ENCODE peak calls at places on chromosome 5, in six cellular contexts. H is breast epithelium, D is ureter, J is NCI-H2081, Z is NCI-H1694 treated with DMSO at 0.1 percent for 48 hours, S is psoas muscle. V is an unnamed sample.

GRCh38 chr5:35246928-35247644 is 16.8 kb upstream of the PRLR start:
- DNase-seq in H (no peak), D (peak), J (no peak), Z (no peak), S (no peak), V (no peak)

GRCh38 chr5:160479926-160480325 is 58.3 kb downstream of the PTTG1 start:
- DNase-seq in H (no peak), D (no peak), J (no peak), Z (no peak), S (no peak), V (no peak)

GRCh38 chr5:143533978-143534763 is 130.7 kb upstream of the NR3C1 start:
- DNase-seq in H (no peak), D (no peak), J (no peak), Z (no peak), S (no peak), V (no peak)

GRCh38 chr5:543755-544674 is 19.8 kb upstream of the SLC9A3 start:
- DNase-seq in H (no peak), D (no peak), J (no peak), Z (no peak), S (peak), V (no peak)

GRCh38 chr5:15452030-15452429 is 48.0 kb upstream of the FBXL7 start:
- DNase-seq in H (no peak), D (no peak), J (no peak), Z (no peak), S (no peak), V (no peak)

GRCh38 chr5:156414381-156414780 is 87.4 kb downstream of the SGCD start:
- DNase-seq in H (no peak), D (no peak), J (no peak), Z (peak), S (no peak), V (no peak)

GRCh38 chr5:73160239-73160671 is 12.7 kb upstream of the TMEM174 start:
- DNase-seq in H (no peak), D (no peak), J (no peak), Z (no peak), S (no peak), V (no peak)

GRCh38 chr5:431001-431710 is 11.8 kb upstream of the EXOC3 start:
- DNase-seq in H (no peak), D (no peak), J (peak), Z (peak), S (no peak), V (peak)

GRCh38 chr5:40497573-40497972 is 182.1 kb upstream of the PTGER4 start:
- DNase-seq in H (no peak), D (no peak), J (no peak), Z (no peak), S (no peak), V (no peak)

GRCh38 chr5:139808481-139809330 is 13.1 kb downstream of the PSD2 start:
- DNase-seq in H (no peak), D (no peak), J (no peak), Z (no peak), S (no peak), V (no peak)

GRCh38 chr5:52051759-52052158 is 668.5 kb downstream of the ISL1 start:
- DNase-seq in H (no peak), D (no peak), J (no peak), Z (no peak), S (no peak), V (no peak)

GRCh38 chr5:172454355-172455086 is at the start of gene SH3PXD2B:
- DNase-seq in H (no peak), D (peak), J (peak), Z (peak), S (peak), V (peak)

GRCh38 chr5:322281-322941 is 897 bp downstream of the AHRR start:
- DNase-seq in H (no peak), D (no peak), J (no peak), Z (no peak), S (no peak), V (no peak)

GRCh38 chr5:103041071-103041676 is 78.8 kb downstream of the GIN1 start:
- DNase-seq in H (no peak), D (no peak), J (peak), Z (peak), S (no peak), V (peak)

GRCh38 chr5:66179297-66180051 is 35.4 kb downstream of the SREK1 start:
- DNase-seq in H (no peak), D (no peak), J (no peak), Z (no peak), S (no peak), V (no peak)

GRCh38 chr5:145680169-145680568 is 155.0 kb downstream of the PRELID2 start:
- DNase-seq in H (no peak), D (no peak), J (no peak), Z (peak), S (no peak), V (no peak)

GRCh38 chr5:76402251-76402879 is 720 bp upstream of the IQGAP2 start:
- DNase-seq in H (no peak), D (no peak), J (no peak), Z (no peak), S (peak), V (no peak)

GRCh38 chr5:13252701-13253100 is 691.8 kb downstream of the DNAH5 start:
- DNase-seq in H (no peak), D (no peak), J (no peak), Z (no peak), S (no peak), V (no peak)

GRCh38 chr5:53749611-53750010 is 189.2 kb downstream of the NDUFS4 start:
- DNase-seq in H (no peak), D (no peak), J (no peak), Z (no peak), S (no peak), V (no peak)

GRCh38 chr5:52605317-52605991 is 182.3 kb upstream of the ITGA1 start:
- DNase-seq in H (no peak), D (no peak), J (no peak), Z (no peak), S (no peak), V (no peak)

GRCh38 chr5:38291355-38291754 is 33.0 kb downstream of the EGFLAM start:
- DNase-seq in H (no peak), D (no peak), J (no peak), Z (no peak), S (no peak), V (no peak)

GRCh38 chr5:151825445-151825844 is 53.7 kb downstream of the G3BP1 start:
- DNase-seq in H (no peak), D (peak), J (peak), Z (peak), S (no peak), V (peak)

GRCh38 chr5:24642022-24642421 is 2.8 kb downstream of the CDH10 start:
- DNase-seq in H (no peak), D (no peak), J (peak), Z (peak), S (no peak), V (no peak)

GRCh38 chr5:90802695-90803317 is 244.2 kb downstream of the ADGRV1 start:
- DNase-seq in H (no peak), D (no peak), J (peak), Z (peak), S (no peak), V (peak)

GRCh38 chr5:67165524-67166459 is 30.8 kb downstream of the CD180 start:
- DNase-seq in H (peak), D (peak), J (no peak), Z (no peak), S (peak), V (no peak)

GRCh38 chr5:152884006-152884405 is 478.9 kb upstream of the NMUR2 start:
- DNase-seq in H (no peak), D (no peak), J (peak), Z (no peak), S (no peak), V (no peak)

GRCh38 chr5:55187370-55187769 is 14.4 kb upstream of the CDC20B start:
- DNase-seq in H (no peak), D (no peak), J (peak), Z (peak), S (no peak), V (no peak)

GRCh38 chr5:171422902-171423663 is 3.6 kb downstream of the FGF18 start:
- DNase-seq in H (no peak), D (no peak), J (no peak), Z (no peak), S (peak), V (no peak)

GRCh38 chr5:22852807-22853670 is at the start of gene CDH12:
- DNase-seq in H (peak), D (no peak), J (peak), Z (no peak), S (no peak), V (no peak)

GRCh38 chr5:154418344-154418820 is 27.4 kb upstream of the SAP30L start:
- DNase-seq in H (no peak), D (no peak), J (peak), Z (no peak), S (no peak), V (no peak)

GRCh38 chr5:55226934-55227737 is at the start of gene MCIDAS:
- DNase-seq in H (no peak), D (no peak), J (peak), Z (peak), S (no peak), V (peak)

GRCh38 chr5:163460562-163461176 is at the start of gene HMMR:
- DNase-seq in H (no peak), D (no peak), J (peak), Z (peak), S (no peak), V (peak)

GRCh38 chr5:158485604-158486081 is 614.1 kb downstream of the EBF1 start:
- DNase-seq in H (no peak), D (no peak), J (no peak), Z (no peak), S (no peak), V (no peak)

V was measured in NCI-H1436.